ENCODE peak calls at places on chromosomes 4 and X, in five cellular contexts. One of them, this sample, is unnamed.

GRCh38 chr4:146585761-146586333 is 52.8 kb upstream of the POU4F2 start:
- DNase-seq in GM23338: peak; percentile 3
- DNase-seq in esophagus squamous epithelium: no peak
- DNase-seq in PC-9: no peak
- DNase-seq in neural progenitor cell: no peak
- DNase-seq in this sample: no peak

GRCh38 chrX:264634-265455 is 16.3 kb upstream of the PLCXD1 start:
- DNase-seq in neural progenitor cell: no peak
- DNase-seq in PC-9: no peak
- DNase-seq in GM23338: no peak
- DNase-seq in esophagus squamous epithelium: no peak
- DNase-seq in this sample: peak; percentile 29

GRCh38 chrX:28552322-28552721 is 34.9 kb upstream of the IL1RAPL1 start:
- DNase-seq in esophagus squamous epithelium: no peak
- DNase-seq in PC-9: no peak
- DNase-seq in neural progenitor cell: no peak
- DNase-seq in GM23338: no peak
- DNase-seq in this sample: no peak

GRCh38 chr4:165360985-165361678 is 17.7 kb upstream of the CPE start:
- DNase-seq in GM23338: no peak
- DNase-seq in neural progenitor cell: no peak
- DNase-seq in esophagus squamous epithelium: no peak
- DNase-seq in PC-9: no peak
- DNase-seq in this sample: no peak

GRCh38 chrX:20441123-20441522 is 174.4 kb upstream of the RPS6KA3 start:
- DNase-seq in GM23338: no peak
- DNase-seq in neural progenitor cell: no peak
- DNase-seq in PC-9: no peak
- DNase-seq in esophagus squamous epithelium: no peak
- DNase-seq in this sample: no peak

GRCh38 chrX:10902001-10902400 is 209.1 kb upstream of the HCCS start:
- DNase-seq in esophagus squamous epithelium: no peak
- DNase-seq in neural progenitor cell: no peak
- DNase-seq in PC-9: no peak
- DNase-seq in GM23338: no peak
- DNase-seq in this sample: no peak

GRCh38 chr4:24730256-24731001 is 64.9 kb upstream of the SOD3 start:
- DNase-seq in neural progenitor cell: no peak
- DNase-seq in PC-9: no peak
- DNase-seq in esophagus squamous epithelium: no peak
- DNase-seq in GM23338: no peak
- DNase-seq in this sample: peak; percentile 89

GRCh38 chr4:73844352-73844751 is 7.9 kb downstream of the CXCL6 start:
- DNase-seq in PC-9: no peak
- DNase-seq in GM23338: no peak
- DNase-seq in esophagus squamous epithelium: no peak
- DNase-seq in neural progenitor cell: no peak
- DNase-seq in this sample: no peak

GRCh38 chr4:119244832-119245231 is 32.3 kb downstream of the USP53 start:
- DNase-seq in esophagus squamous epithelium: no peak
- DNase-seq in GM23338: no peak
- DNase-seq in PC-9: no peak
- DNase-seq in neural progenitor cell: no peak
- DNase-seq in this sample: no peak

GRCh38 chrX:81957900-81958545 is 756.1 kb downstream of the SH3BGRL start:
- DNase-seq in neural progenitor cell: peak; percentile 26
- DNase-seq in PC-9: no peak
- DNase-seq in esophagus squamous epithelium: no peak
- DNase-seq in GM23338: peak; percentile 11
- DNase-seq in this sample: no peak

GRCh38 chrX:121579016-121579760 is 531.8 kb downstream of the GLUD2 start:
- DNase-seq in GM23338: peak; percentile 3
- DNase-seq in PC-9: peak; percentile 14
- DNase-seq in neural progenitor cell: peak; percentile 45
- DNase-seq in esophagus squamous epithelium: no peak
- DNase-seq in this sample: no peak

GRCh38 chr4:177505171-177505615 is 63.0 kb upstream of the AGA start:
- DNase-seq in GM23338: peak; percentile 70
- DNase-seq in esophagus squamous epithelium: no peak
- DNase-seq in neural progenitor cell: no peak
- DNase-seq in PC-9: peak; percentile 5
- DNase-seq in this sample: no peak

GRCh38 chrX:44343412-44343942 is at the start of gene EFHC2:
- DNase-seq in PC-9: peak; percentile 27
- DNase-seq in GM23338: peak; percentile 56
- DNase-seq in esophagus squamous epithelium: no peak
- DNase-seq in neural progenitor cell: peak; percentile 46
- DNase-seq in this sample: peak; percentile 23

GRCh38 chrX:154967603-154968002 is 54.9 kb downstream of the F8 start:
- DNase-seq in PC-9: no peak
- DNase-seq in GM23338: no peak
- DNase-seq in neural progenitor cell: no peak
- DNase-seq in esophagus squamous epithelium: no peak
- DNase-seq in this sample: no peak

GRCh38 chrX:67892391-67892790 is 348.6 kb downstream of the AR start:
- DNase-seq in PC-9: no peak
- DNase-seq in esophagus squamous epithelium: no peak
- DNase-seq in GM23338: no peak
- DNase-seq in neural progenitor cell: no peak
- DNase-seq in this sample: no peak

GRCh38 chr4:136562842-136563241 is 969.5 kb downstream of the PCDH18 start:
- DNase-seq in esophagus squamous epithelium: no peak
- DNase-seq in neural progenitor cell: no peak
- DNase-seq in PC-9: no peak
- DNase-seq in GM23338: peak; percentile 5
- DNase-seq in this sample: no peak

GRCh38 chr4:98720871-98721480 is 62.6 kb upstream of the TSPAN5 start:
- DNase-seq in neural progenitor cell: no peak
- DNase-seq in PC-9: no peak
- DNase-seq in esophagus squamous epithelium: no peak
- DNase-seq in GM23338: no peak
- DNase-seq in this sample: no peak

GRCh38 chrX:41293269-41293668 is 40.7 kb upstream of the DDX3X start:
- DNase-seq in PC-9: no peak
- DNase-seq in esophagus squamous epithelium: no peak
- DNase-seq in GM23338: peak; percentile 58
- DNase-seq in neural progenitor cell: peak; percentile 32
- DNase-seq in this sample: no peak

GRCh38 chr4:183797445-183798248 is 107.5 kb upstream of the STOX2 start:
- DNase-seq in esophagus squamous epithelium: no peak
- DNase-seq in PC-9: peak; percentile 62
- DNase-seq in GM23338: peak; percentile 63
- DNase-seq in neural progenitor cell: peak; percentile 73
- DNase-seq in this sample: no peak

GRCh38 chr4:168540086-168540864 is 43.4 kb downstream of the PALLD start:
- DNase-seq in PC-9: no peak
- DNase-seq in neural progenitor cell: peak; percentile 27
- DNase-seq in esophagus squamous epithelium: no peak
- DNase-seq in GM23338: no peak
- DNase-seq in this sample: no peak

GRCh38 chr4:168535689-168536088 is 38.8 kb downstream of the PALLD start:
- DNase-seq in GM23338: no peak
- DNase-seq in neural progenitor cell: no peak
- DNase-seq in PC-9: no peak
- DNase-seq in esophagus squamous epithelium: no peak
- DNase-seq in this sample: no peak

GRCh38 chr4:168537086-168537485 is 40.2 kb downstream of the PALLD start:
- DNase-seq in GM23338: no peak
- DNase-seq in esophagus squamous epithelium: no peak
- DNase-seq in PC-9: no peak
- DNase-seq in neural progenitor cell: no peak
- DNase-seq in this sample: no peak

GRCh38 chr4:168536448-168536847 is 39.6 kb downstream of the PALLD start:
- DNase-seq in GM23338: no peak
- DNase-seq in PC-9: no peak
- DNase-seq in esophagus squamous epithelium: no peak
- DNase-seq in neural progenitor cell: no peak
- DNase-seq in this sample: no peak

GRCh38 chr4:168537556-168537955 is 40.7 kb downstream of the PALLD start:
- DNase-seq in PC-9: no peak
- DNase-seq in neural progenitor cell: no peak
- DNase-seq in esophagus squamous epithelium: no peak
- DNase-seq in GM23338: no peak
- DNase-seq in this sample: no peak
- H3K27ac ChIP-seq in PC-9: no peak overlapping the region
- H3K27ac ChIP-seq in neural progenitor cell: no peak overlapping the region
- H3K27ac ChIP-seq in esophagus squamous epithelium: no peak overlapping the region
- H3K27ac ChIP-seq in GM23338: no peak overlapping the region
- H3K27ac ChIP-seq in this sample: no peak overlapping the region

GRCh38 chr4:182447938-182448280 is 204.7 kb downstream of the TENM3 start:
- DNase-seq in PC-9: no peak
- DNase-seq in neural progenitor cell: peak; percentile 45
- DNase-seq in GM23338: no peak
- DNase-seq in esophagus squamous epithelium: no peak
- DNase-seq in this sample: no peak
- H3K4me3 ChIP-seq in PC-9: no peak overlapping the region
- H3K4me3 ChIP-seq in neural progenitor cell: peak overlapping the region; percentile 68
- H3K4me3 ChIP-seq in GM23338: peak overlapping the region; percentile 59
- H3K4me3 ChIP-seq in esophagus squamous epithelium: peak overlapping the region; percentile 83
- H3K4me3 ChIP-seq in this sample: peak overlapping the region; percentile 51

GRCh38 chr4:75781328-75781727 is 57.0 kb downstream of the USO1 start:
- DNase-seq in PC-9: no peak
- DNase-seq in GM23338: no peak
- DNase-seq in neural progenitor cell: no peak
- DNase-seq in esophagus squamous epithelium: no peak
- DNase-seq in this sample: no peak
- H3K27ac ChIP-seq in PC-9: no peak overlapping the region
- H3K27ac ChIP-seq in GM23338: no peak overlapping the region
- H3K27ac ChIP-seq in neural progenitor cell: no peak overlapping the region
- H3K27ac ChIP-seq in esophagus squamous epithelium: no peak overlapping the region
- H3K27ac ChIP-seq in this sample: no peak overlapping the region

GRCh38 chr4:77695769-77696168 is 90.1 kb downstream of the CXCL13 start:
- DNase-seq in PC-9: peak; percentile 10
- DNase-seq in GM23338: no peak
- DNase-seq in neural progenitor cell: no peak
- DNase-seq in esophagus squamous epithelium: no peak
- DNase-seq in this sample: no peak

GRCh38 chr4:77692847-77693432 is 87.3 kb downstream of the CXCL13 start:
- DNase-seq in neural progenitor cell: no peak
- DNase-seq in PC-9: no peak
- DNase-seq in GM23338: peak; percentile 34
- DNase-seq in esophagus squamous epithelium: no peak
- DNase-seq in this sample: no peak

GRCh38 chr4:77701111-77701510 is 95.5 kb downstream of the CXCL13 start:
- DNase-seq in PC-9: no peak
- DNase-seq in esophagus squamous epithelium: no peak
- DNase-seq in neural progenitor cell: no peak
- DNase-seq in GM23338: no peak
- DNase-seq in this sample: no peak

GRCh38 chr4:77699731-77700210 is 94.2 kb downstream of the CXCL13 start:
- DNase-seq in esophagus squamous epithelium: no peak
- DNase-seq in GM23338: peak; percentile 72
- DNase-seq in neural progenitor cell: peak; percentile 70
- DNase-seq in PC-9: no peak
- DNase-seq in this sample: no peak

GRCh38 chr4:77697860-77698599 is 92.4 kb downstream of the CXCL13 start:
- DNase-seq in GM23338: peak; percentile 79
- DNase-seq in esophagus squamous epithelium: no peak
- DNase-seq in PC-9: peak; percentile 9
- DNase-seq in neural progenitor cell: peak; percentile 37
- DNase-seq in this sample: no peak
- H3K4me3 ChIP-seq in GM23338: no peak overlapping the region
- H3K4me3 ChIP-seq in esophagus squamous epithelium: no peak overlapping the region
- H3K4me3 ChIP-seq in PC-9: no peak overlapping the region
- H3K4me3 ChIP-seq in neural progenitor cell: no peak overlapping the region
- H3K4me3 ChIP-seq in this sample: no peak overlapping the region

GRCh38 chr4:142983111-142983510 is 137.0 kb upstream of the INPP4B start:
- DNase-seq in GM23338: no peak
- DNase-seq in PC-9: no peak
- DNase-seq in neural progenitor cell: no peak
- DNase-seq in esophagus squamous epithelium: no peak
- DNase-seq in this sample: no peak

GRCh38 chr4:142983612-142984011 is 137.5 kb upstream of the INPP4B start:
- DNase-seq in esophagus squamous epithelium: no peak
- DNase-seq in PC-9: no peak
- DNase-seq in neural progenitor cell: no peak
- DNase-seq in GM23338: no peak
- DNase-seq in this sample: no peak

GRCh38 chr4:142984871-142985585 is 138.9 kb upstream of the INPP4B start:
- DNase-seq in PC-9: peak; percentile 8
- DNase-seq in neural progenitor cell: peak; percentile 38
- DNase-seq in esophagus squamous epithelium: no peak
- DNase-seq in GM23338: peak; percentile 75
- DNase-seq in this sample: no peak
- H3K27ac ChIP-seq in PC-9: no peak overlapping the region
- H3K27ac ChIP-seq in neural progenitor cell: no peak overlapping the region
- H3K27ac ChIP-seq in esophagus squamous epithelium: no peak overlapping the region
- H3K27ac ChIP-seq in GM23338: no peak overlapping the region
- H3K27ac ChIP-seq in this sample: no peak overlapping the region

This sample was measured in tibial artery.